ENCODE peak calls at places on chromosome 2, in four cellular contexts. X is IMR-90, J is HepG2, L is SK-N-SH. A is an unnamed sample.
A peak's percentile ranks its signal among the peaks of the same experiment; 100 is the strongest.

GRCh38 chr2:86704482-86704971 is 15.6 kb upstream of the RMND5A start:
- DNase-seq in J (peak; percentile 70), L (no peak), X (peak; percentile 78), A (no peak)

GRCh38 chr2:95001117-95001551 is 24.4 kb upstream of the MAL start:
- DNase-seq in J (no peak), X (no peak), L (no peak), A (no peak)

GRCh38 chr2:146874260-146874658 is 970.6 kb upstream of the ACVR2A start:
- DNase-seq in X (no peak), J (no peak), L (no peak), A (no peak)

GRCh38 chr2:29766191-29766590 is 155.2 kb downstream of the ALK start:
- DNase-seq in J (no peak), L (no peak), X (peak; percentile 55), A (no peak)

GRCh38 chr2:165743442-165743841 is 50.6 kb downstream of the GALNT3 start:
- DNase-seq in J (no peak), X (no peak), L (no peak), A (no peak)

GRCh38 chr2:74111380-74111779 is 36.3 kb downstream of the BOLA3 start:
- DNase-seq in L (no peak), X (no peak), J (no peak), A (no peak)

GRCh38 chr2:195566201-195566600 is 90.8 kb upstream of the SLC39A10 start:
- DNase-seq in X (no peak), L (no peak), J (no peak), A (no peak)

GRCh38 chr2:145797692-145798091 is 1277.8 kb upstream of the ZEB2 start:
- DNase-seq in J (no peak), L (no peak), X (no peak), A (no peak)

GRCh38 chr2:20093263-20094141 is 42.1 kb upstream of the LAPTM4A start:
- DNase-seq in X (peak; percentile 82), J (peak; percentile 95), L (peak; percentile 88), A (peak; percentile 34)

GRCh38 chr2:44772670-44773378 is 168.7 kb upstream of the SIX3 start:
- DNase-seq in L (peak; percentile 88), X (no peak), J (no peak), A (no peak)

GRCh38 chr2:85032621-85033020 is 61.7 kb downstream of the KCMF1 start:
- DNase-seq in X (peak; percentile 27), L (no peak), J (no peak), A (no peak)

GRCh38 chr2:239329972-239330572 is 70.7 kb downstream of the HDAC4 start:
- DNase-seq in J (no peak), X (no peak), L (peak; percentile 61), A (peak; percentile 45)

GRCh38 chr2:9885036-9885684 is 41.9 kb downstream of the TAF1B start:
- DNase-seq in X (peak; percentile 59), J (no peak), L (no peak), A (no peak)

GRCh38 chr2:196249860-196250259 is 78.5 kb upstream of the STK17B start:
- DNase-seq in J (no peak), X (peak; percentile 68), L (no peak), A (no peak)

GRCh38 chr2:234102112-234102511 is 51.6 kb downstream of the SPP2 start:
- DNase-seq in J (peak; percentile 34), L (no peak), X (no peak), A (no peak)

GRCh38 chr2:33051586-33052385 is 105.0 kb downstream of the LTBP1 start:
- DNase-seq in L (no peak), X (peak; percentile 70), J (peak; percentile 41), A (no peak)

GRCh38 chr2:156435392-156435724 is 821 bp upstream of the GPD2 start:
- DNase-seq in J (no peak), X (no peak), L (peak; percentile 76), A (no peak)

GRCh38 chr2:98509542-98510321 is 65.1 kb downstream of the INPP4A start:
- DNase-seq in X (no peak), L (no peak), J (no peak), A (no peak)

GRCh38 chr2:51304341-51304740 is 272.4 kb upstream of the NRXN1 start:
- DNase-seq in L (no peak), J (no peak), X (no peak), A (no peak)

GRCh38 chr2:58428553-58429284 is 187.6 kb upstream of the FANCL start:
- DNase-seq in L (peak; percentile 91), J (no peak), X (no peak), A (peak; percentile 56)

GRCh38 chr2:207160115-207160514 is 5.6 kb downstream of the KLF7 start:
- DNase-seq in J (no peak), L (no peak), X (peak; percentile 47), A (no peak)

GRCh38 chr2:16290311-16291020 is 350.1 kb downstream of the MYCN start:
- DNase-seq in J (no peak), L (no peak), X (no peak), A (no peak)

GRCh38 chr2:127661072-127661618 is 14.2 kb downstream of the LIMS2 start:
- DNase-seq in J (no peak), X (peak; percentile 24), L (no peak), A (no peak)

GRCh38 chr2:127662937-127663565 is 12.3 kb downstream of the LIMS2 start:
- DNase-seq in X (no peak), L (peak; percentile 79), J (no peak), A (no peak)

GRCh38 chr2:127663566-127664064 is 11.7 kb downstream of the LIMS2 start:
- DNase-seq in X (no peak), J (no peak), L (no peak), A (no peak)

GRCh38 chr2:127660291-127660578 is 14.3 kb downstream of the GPR17 start:
- DNase-seq in L (no peak), X (no peak), J (no peak), A (no peak)

GRCh38 chr2:127661949-127662510 is 13.3 kb downstream of the LIMS2 start:
- DNase-seq in L (no peak), X (no peak), J (no peak), A (no peak)
- TF ChIP-seq RAD21 in L (no peak), X (no peak), J (no peak), A (no peak)

GRCh38 chr2:222709191-222709891 is 37.9 kb downstream of the MOGAT1 start:
- DNase-seq in X (peak; percentile 99), J (peak; percentile 99), L (no peak), A (peak; percentile 51)
- H3K4me3 ChIP-seq in X (peak overlapping the region; percentile 26), J (peak overlapping the region; percentile 50), L (no peak overlapping the region), A (no peak overlapping the region)

GRCh38 chr2:218323526-218324472 is 31.5 kb upstream of the TMBIM1 start:
- DNase-seq in X (peak; percentile 60), J (peak; percentile 66), L (no peak), A (peak; percentile 73)
- TF ChIP-seq RAD21 in X (no peak), J (no peak), L (no peak), A (no peak)

GRCh38 chr2:216691210-216691741 is 4.1 kb downstream of the IGFBP5 start:
- DNase-seq in J (no peak), L (peak; percentile 95), X (peak; percentile 76), A (no peak)
- H3K4me3 ChIP-seq in J (no peak overlapping the region), L (peak overlapping the region; percentile 66), X (peak overlapping the region; percentile 69), A (peak overlapping the region; percentile 71)

GRCh38 chr2:69620870-69621269 is 22.7 kb downstream of the AAK1 start:
- DNase-seq in X (no peak), L (no peak), J (no peak), A (no peak)

GRCh38 chr2:69621440-69621839 is 22.1 kb downstream of the AAK1 start:
- DNase-seq in X (no peak), L (no peak), J (no peak), A (no peak)

GRCh38 chr2:69617744-69618143 is 25.8 kb downstream of the AAK1 start:
- DNase-seq in X (no peak), L (no peak), J (no peak), A (no peak)

GRCh38 chr2:69618362-69618761 is 25.2 kb downstream of the AAK1 start:
- DNase-seq in X (no peak), J (no peak), L (no peak), A (no peak)

DNA sequence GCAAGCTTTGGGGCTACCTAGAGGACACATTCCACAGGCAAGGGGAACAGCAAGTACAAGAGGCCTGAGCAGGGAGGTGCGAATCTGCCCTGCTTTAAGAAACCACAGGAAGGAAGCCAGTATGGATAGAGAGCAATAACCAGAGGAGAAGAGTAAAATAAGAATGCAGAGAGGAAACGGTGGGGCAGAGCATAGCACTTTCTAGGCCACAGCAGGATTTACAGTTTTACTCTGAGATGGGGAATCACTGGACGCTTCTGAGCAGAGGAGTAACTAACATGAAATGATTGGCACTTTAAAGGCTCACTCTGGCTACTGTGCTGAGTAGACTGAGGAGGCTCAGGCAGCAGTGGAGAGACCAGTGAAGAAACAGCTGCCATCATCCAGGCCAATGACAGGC is 23.8 kb downstream of the AAK1 start:
- DNase-seq in J (no peak), X (no peak), L (no peak), A (no peak)
- TF ChIP-seq RAD21 in J (no peak), X (no peak), L (no peak), A (no peak)

DNA sequence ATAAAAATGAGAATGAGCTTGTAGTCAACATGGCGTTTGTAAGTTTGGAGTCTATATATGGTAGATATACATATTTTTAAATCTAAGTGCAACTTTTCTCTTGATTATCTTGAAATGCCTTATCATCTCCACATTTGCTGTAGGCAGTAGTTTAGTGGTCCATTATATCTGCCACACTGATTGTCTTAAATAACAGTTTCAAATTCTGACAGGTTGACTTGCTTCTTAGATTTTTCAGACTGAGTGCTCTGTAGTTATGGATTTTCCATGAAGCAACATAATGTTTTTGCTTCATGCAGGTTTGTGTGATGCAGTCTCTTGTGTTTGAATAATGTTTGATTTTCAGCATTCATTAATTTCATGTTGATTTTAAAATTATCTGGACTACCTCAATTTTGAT is 12.3 kb downstream of the PARD3B start:
- DNase-seq in L (no peak), J (no peak), X (no peak), A (no peak)
- H3K4me3 ChIP-seq in L (no peak overlapping the region), J (no peak overlapping the region), X (no peak overlapping the region), A (no peak overlapping the region)

DNA sequence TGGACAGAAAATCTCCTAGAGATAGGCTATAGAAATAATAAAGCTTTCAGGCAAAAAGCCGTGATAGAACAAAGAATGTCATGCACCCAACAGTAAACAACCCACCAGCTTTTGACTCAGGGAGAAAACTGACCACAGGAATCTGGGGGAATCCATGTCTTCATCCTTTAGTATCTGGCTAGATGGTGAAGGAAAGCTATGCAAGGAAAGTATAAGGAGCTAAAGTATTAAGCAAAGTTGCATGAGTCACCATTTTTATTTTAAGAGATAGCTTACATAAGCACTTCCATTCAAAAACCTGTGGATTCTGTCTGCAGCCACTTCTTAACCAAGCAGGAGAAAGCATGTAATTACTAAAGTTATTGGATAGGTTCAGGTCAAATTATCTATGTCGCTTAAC is 363.8 kb downstream of the LRP1B start:
- DNase-seq in X (peak; percentile 17), L (no peak), J (no peak), A (no peak)
- TF ChIP-seq RAD21 in X (no peak), L (no peak), J (no peak), A (no peak)

GRCh38 chr2:71071681-71072398 is 3.4 kb downstream of the NAGK start:
- DNase-seq in J (no peak), L (no peak), X (no peak), A (no peak)
- H3K4me3 ChIP-seq in J (no peak overlapping the region), L (no peak overlapping the region), X (no peak overlapping the region), A (no peak overlapping the region)

GRCh38 chr2:162524192-162524591 is 180.3 kb downstream of the GCA start:
- DNase-seq in X (no peak), J (peak; percentile 45), L (no peak), A (no peak)
- TF ChIP-seq RAD21 in X (no peak), J (peak; percentile 93), L (no peak), A (peak; percentile 77)

A was measured in H1.